ENCODE peak calls at places on chromosome 1, in seven cellular contexts. A, Z, P, S, M, Q and I are unnamed samples.

GRCh38 chr1:1833456-1833855 is 55.2 kb upstream of the NADK start:
- DNase-seq in P (no peak), M (no peak), S (no peak), A (no peak), Z (no peak), Q (no peak), I (no peak)

GRCh38 chr1:204866051-204866596 is 4.5 kb upstream of the NFASC start:
- DNase-seq in M (no peak), P (no peak), A (no peak), Q (no peak), Z (no peak), S (no peak), I (no peak)

GRCh38 chr1:234608720-234609527 is 1.1 kb downstream of the IRF2BP2 start:
- DNase-seq in M (no peak), A (peak; percentile 56), Z (peak; percentile 67), Q (peak; percentile 50), S (peak; percentile 66), P (peak; percentile 50), I (no peak)

GRCh38 chr1:200279810-200280411 is 129.9 kb downstream of the ZNF281 start:
- DNase-seq in S (peak; percentile 79), Z (peak; percentile 81), Q (peak; percentile 66), M (peak; percentile 63), A (peak; percentile 22), P (peak; percentile 86), I (no peak)

GRCh38 chr1:211687462-211688215 is 12.2 kb upstream of the NEK2 start:
- DNase-seq in M (no peak), P (no peak), Q (no peak), Z (no peak), S (no peak), A (no peak), I (no peak)

GRCh38 chr1:26291433-26291832 is 11.5 kb downstream of the SH3BGRL3 start:
- DNase-seq in Q (no peak), A (no peak), P (no peak), Z (no peak), M (no peak), S (no peak), I (no peak)

GRCh38 chr1:31346882-31347281 is 26.0 kb downstream of the FABP3 start:
- DNase-seq in P (no peak), M (no peak), Z (no peak), A (no peak), S (no peak), Q (no peak), I (no peak)

GRCh38 chr1:151501474-151501873 is 9.7 kb upstream of the CGN start:
- DNase-seq in P (no peak), Z (no peak), S (no peak), Q (peak; percentile 18), A (no peak), M (no peak), I (no peak)

GRCh38 chr1:204102719-204103118 is 29.8 kb downstream of the SOX13 start:
- DNase-seq in Q (no peak), P (no peak), S (no peak), Z (no peak), A (no peak), M (no peak), I (no peak)

GRCh38 chr1:156004843-156005593 is 15.7 kb downstream of the SSR2 start:
- DNase-seq in P (no peak), Z (no peak), Q (peak; percentile 53), M (no peak), S (no peak), A (no peak), I (no peak)

GRCh38 chr1:183841950-183842816 is 37.3 kb downstream of the RGL1 start:
- DNase-seq in Q (peak; percentile 26), S (peak; percentile 97), A (no peak), Z (peak; percentile 95), M (peak; percentile 90), P (peak; percentile 99), I (no peak)

GRCh38 chr1:28642056-28642846 is 616 bp downstream of the TAF12 start:
- DNase-seq in A (no peak), Q (no peak), M (no peak), Z (peak; percentile 6), P (no peak), S (no peak), I (no peak)

GRCh38 chr1:234309598-234310459 is 63.4 kb upstream of the COA6 start:
- DNase-seq in M (peak; percentile 52), Z (peak; percentile 63), P (peak; percentile 66), Q (peak; percentile 69), A (peak; percentile 52), S (peak; percentile 61), I (no peak)

GRCh38 chr1:2914702-2915101 is 106.6 kb upstream of the ACTRT2 start:
- DNase-seq in Q (no peak), P (no peak), M (no peak), Z (no peak), S (no peak), A (no peak), I (no peak)

GRCh38 chr1:155073377-155074272 is 5.0 kb upstream of the EFNA3 start:
- DNase-seq in Q (no peak), A (no peak), S (no peak), P (no peak), Z (no peak), M (no peak), I (no peak)

GRCh38 chr1:64161347-64162080 is 41.9 kb upstream of the UBE2U start:
- DNase-seq in S (peak; percentile 72), A (no peak), M (peak; percentile 56), P (peak; percentile 68), Q (no peak), Z (peak; percentile 73), I (no peak)

GRCh38 chr1:12376236-12377064 is 146.6 kb downstream of the VPS13D start:
- DNase-seq in M (no peak), Q (no peak), Z (peak; percentile 57), S (peak; percentile 32), A (no peak), P (no peak), I (no peak)

GRCh38 chr1:168907053-168907452 is 178.0 kb upstream of the DPT start:
- DNase-seq in A (no peak), Q (peak; percentile 20), M (no peak), P (no peak), S (no peak), Z (no peak), I (no peak)

GRCh38 chr1:33393991-33394390 is 36.9 kb downstream of the PHC2 start:
- DNase-seq in S (no peak), M (no peak), Z (no peak), Q (no peak), A (no peak), P (no peak), I (no peak)